ENCODE peak calls at places on chromosomes 5 and 9, in seven cellular contexts. A is cardiac muscle cell, U is RWPE1, H is right atrium auricular region, B is Peyer's patch, Q is GM23248, I is iPS DF 6.9. Z is an unnamed sample.

GRCh38 chr5:14449052-14449661 is 132.4 kb upstream of the OTULINL start:
- DNase-seq in A (no peak), U (no peak), H (no peak), B (no peak), Q (peak; percentile 98), I (no peak), Z (no peak)

GRCh38 chr5:32270946-32271345 is 41.8 kb downstream of the MTMR12 start:
- DNase-seq in A (no peak), U (no peak), H (no peak), B (no peak), Q (no peak), I (no peak), Z (no peak)

GRCh38 chr5:63228154-63228553 is 649.5 kb downstream of the LRRC70 start:
- DNase-seq in A (no peak), U (no peak), H (no peak), B (no peak), Q (no peak), I (no peak), Z (no peak)

GRCh38 chr5:179124329-179124852 is 64.2 kb downstream of the ZNF354C start:
- DNase-seq in A (no peak), U (no peak), H (peak; percentile 21), B (no peak), Q (no peak), I (no peak), Z (no peak)

GRCh38 chr5:139181835-139182452 is 16.2 kb downstream of the SIL1 start:
- DNase-seq in A (no peak), U (peak; percentile 68), H (no peak), B (no peak), Q (peak; percentile 65), I (no peak), Z (peak; percentile 34)

GRCh38 chr9:133991964-133992779 is at the start of gene VAV2:
- DNase-seq in A (peak; percentile 72), U (peak; percentile 57), H (no peak), B (peak; percentile 71), Q (peak; percentile 77), I (no peak), Z (no peak)

GRCh38 chr5:35202319-35203111 is 27.8 kb downstream of the PRLR start:
- DNase-seq in A (peak; percentile 45), U (peak; percentile 31), H (no peak), B (peak; percentile 75), Q (peak; percentile 76), I (peak; percentile 35), Z (no peak)

GRCh38 chr5:115179959-115180709 is 10.4 kb upstream of the TRIM36 start:
- DNase-seq in A (peak; percentile 70), U (peak; percentile 50), H (no peak), B (no peak), Q (peak; percentile 47), I (peak; percentile 18), Z (no peak)

GRCh38 chr9:74570879-74571512 is 73.9 kb downstream of the RORB start:
- DNase-seq in A (peak; percentile 56), U (peak; percentile 42), H (no peak), B (no peak), Q (peak; percentile 50), I (no peak), Z (no peak)

GRCh38 chr5:134917070-134917831 is 12.3 kb downstream of the PCBD2 start:
- DNase-seq in A (no peak), U (peak; percentile 31), H (no peak), B (no peak), Q (no peak), I (peak; percentile 2), Z (no peak)

GRCh38 chr9:34997375-34997774 is 7.8 kb downstream of the DNAJB5 start:
- DNase-seq in A (no peak), U (no peak), H (no peak), B (no peak), Q (no peak), I (no peak), Z (no peak)

GRCh38 chr5:60960591-60960990 is 15.6 kb downstream of the NDUFAF2 start:
- DNase-seq in A (peak; percentile 5), U (peak; percentile 21), H (no peak), B (no peak), Q (peak; percentile 64), I (no peak), Z (no peak)

GRCh38 chr9:121214005-121214404 is 12.3 kb upstream of the RAB14 start:
- DNase-seq in A (no peak), U (no peak), H (no peak), B (no peak), Q (no peak), I (no peak), Z (no peak)

GRCh38 chr9:81671880-81672280 is 17.5 kb downstream of the TLE1 start:
- DNase-seq in A (peak; percentile 25), U (no peak), H (peak; percentile 90), B (no peak), Q (no peak), I (no peak), Z (no peak)

GRCh38 chr5:1265461-1266455 is 29.1 kb downstream of the TERT start:
- DNase-seq in A (no peak), U (no peak), H (no peak), B (no peak), Q (no peak), I (no peak), Z (no peak)

GRCh38 chr9:93122721-93123221 is 11.3 kb downstream of the NINJ1 start:
- DNase-seq in A (no peak), U (no peak), H (no peak), B (no peak), Q (no peak), I (no peak), Z (no peak)

GRCh38 chr9:78122631-78123030 is 91.0 kb upstream of the GNAQ start:
- DNase-seq in A (no peak), U (peak; percentile 84), H (no peak), B (no peak), Q (peak; percentile 71), I (no peak), Z (peak; percentile 41)

GRCh38 chr5:140480310-140481014 is 67.0 kb upstream of the EIF4EBP3 start:
- DNase-seq in A (no peak), U (no peak), H (no peak), B (no peak), Q (peak; percentile 59), I (no peak), Z (no peak)

GRCh38 chr5:146799235-146800015 is 79.1 kb downstream of the PPP2R2B start:
- DNase-seq in A (no peak), U (no peak), H (no peak), B (no peak), Q (no peak), I (no peak), Z (no peak)

GRCh38 chr9:127867356-127868277 is 9.9 kb downstream of the AK1 start:
- DNase-seq in A (no peak), U (no peak), H (no peak), B (no peak), Q (no peak), I (no peak), Z (no peak)

GRCh38 chr9:35598863-35599590 is 6.0 kb upstream of the TESK1 start:
- DNase-seq in A (no peak), U (no peak), H (no peak), B (peak; percentile 57), Q (no peak), I (no peak), Z (no peak)

GRCh38 chr9:113464286-113464660 is 746 bp downstream of the RGS3 start:
- DNase-seq in A (no peak), U (no peak), H (no peak), B (no peak), Q (no peak), I (no peak), Z (no peak)
- H3K27ac ChIP-seq in A (no peak overlapping the region), U (no peak overlapping the region), H (peak overlapping the region; percentile 74), B (peak overlapping the region; percentile 58), Q (no peak overlapping the region), I (no peak overlapping the region), Z (no peak overlapping the region)

GRCh38 chr5:151022511-151023018 is 2.2 kb downstream of the GPX3 start:
- DNase-seq in A (no peak), U (peak; percentile 92), H (no peak), B (no peak), Q (peak; percentile 23), I (no peak), Z (peak; percentile 79)

GRCh38 chr5:151021771-151022170 is 1.4 kb downstream of the GPX3 start:
- DNase-seq in A (no peak), U (no peak), H (no peak), B (no peak), Q (no peak), I (no peak), Z (no peak)

GRCh38 chr5:151024440-151024839 is 4.0 kb downstream of the GPX3 start:
- DNase-seq in A (no peak), U (no peak), H (no peak), B (no peak), Q (no peak), I (no peak), Z (no peak)

GRCh38 chr5:151023651-151024050 is 3.3 kb downstream of the GPX3 start:
- DNase-seq in A (no peak), U (peak; percentile 85), H (peak; percentile 81), B (no peak), Q (peak; percentile 38), I (no peak), Z (peak; percentile 64)

GRCh38 chr5:151023047-151023615 is 2.7 kb downstream of the GPX3 start:
- DNase-seq in A (no peak), U (peak; percentile 26), H (peak; percentile 74), B (no peak), Q (peak; percentile 26), I (no peak), Z (no peak)
- H3K27ac ChIP-seq in A (no peak overlapping the region), U (peak overlapping the region; percentile 83), H (peak overlapping the region; percentile 98), B (peak overlapping the region; percentile 78), Q (no peak overlapping the region), I (no peak overlapping the region), Z (peak overlapping the region; percentile 95)

GRCh38 chr5:4206127-4206526 is 610.5 kb downstream of the IRX1 start:
- DNase-seq in A (no peak), U (no peak), H (peak; percentile 46), B (no peak), Q (no peak), I (no peak), Z (no peak)
- H3K27ac ChIP-seq in A (no peak overlapping the region), U (no peak overlapping the region), H (no peak overlapping the region), B (no peak overlapping the region), Q (no peak overlapping the region), I (no peak overlapping the region), Z (no peak overlapping the region)

GRCh38 chr5:132205385-132206125 is 22.1 kb downstream of the P4HA2 start:
- DNase-seq in A (no peak), U (no peak), H (peak; percentile 47), B (no peak), Q (no peak), I (no peak), Z (no peak)

GRCh38 chr5:132204330-132204729 is 23.3 kb downstream of the P4HA2 start:
- DNase-seq in A (no peak), U (no peak), H (no peak), B (no peak), Q (no peak), I (no peak), Z (no peak)

GRCh38 chr5:132203464-132203818 is 24.2 kb downstream of the P4HA2 start:
- DNase-seq in A (no peak), U (no peak), H (no peak), B (no peak), Q (peak; percentile 86), I (no peak), Z (no peak)

GRCh38 chr5:132203916-132204315 is 23.7 kb downstream of the P4HA2 start:
- DNase-seq in A (no peak), U (no peak), H (peak; percentile 44), B (no peak), Q (no peak), I (no peak), Z (no peak)

DNA sequence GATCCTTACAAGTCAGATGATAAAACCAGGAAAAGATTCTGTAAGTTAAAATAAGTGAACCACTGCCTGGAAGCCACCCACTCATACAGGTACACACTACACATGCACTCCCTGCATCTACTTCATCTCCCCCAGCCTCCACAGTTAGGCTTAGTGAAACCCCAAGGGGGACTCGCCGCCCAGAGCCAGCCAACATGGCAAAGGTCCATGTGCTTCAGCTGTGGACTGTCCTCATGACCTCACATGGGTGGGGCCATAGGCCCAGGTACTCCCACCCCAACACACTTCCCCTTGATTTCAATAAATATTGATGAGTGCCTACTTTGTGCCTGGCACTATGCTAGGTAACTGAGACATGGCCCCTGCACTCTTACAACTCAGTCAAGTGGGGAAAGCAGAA is 22.9 kb downstream of the P4HA2 start:
- DNase-seq in A (no peak), U (no peak), H (no peak), B (no peak), Q (no peak), I (no peak), Z (no peak)
- H3K27ac ChIP-seq in A (no peak overlapping the region), U (no peak overlapping the region), H (no peak overlapping the region), B (no peak overlapping the region), Q (no peak overlapping the region), I (no peak overlapping the region), Z (no peak overlapping the region)

Z was measured in epithelial cell of prostate.